ENCODE peak calls at places on chromosomes 11 and 22, in eight cellular contexts. One of them, this sample, is unnamed.

GRCh38 chr11:105673089-105673488 is 63.2 kb downstream of the GRIA4 start:
- DNase-seq in activated T-helper 9 cell treated with anti-CD3 and anti-CD28 coated beads, Interleukin-2, amount 50 U/mL, for 16 hours: no peak
- DNase-seq in GM23248: peak; percentile 66
- DNase-seq in cardiac muscle cell: peak; percentile 89
- DNase-seq in AML-193: peak; percentile 13
- DNase-seq in head of caudate nucleus: no peak
- DNase-seq in prostate gland: peak; percentile 5
- DNase-seq in HS-27A: peak; percentile 2
- DNase-seq in this sample: peak; percentile 70

GRCh38 chr11:2750601-2751522 is 51.1 kb upstream of the KCNQ1OT1 start:
- DNase-seq in activated T-helper 9 cell treated with anti-CD3 and anti-CD28 coated beads, Interleukin-2, amount 50 U/mL, for 16 hours: no peak
- DNase-seq in GM23248: no peak
- DNase-seq in cardiac muscle cell: no peak
- DNase-seq in AML-193: no peak
- DNase-seq in head of caudate nucleus: peak; percentile 29
- DNase-seq in prostate gland: peak; percentile 29
- DNase-seq in HS-27A: no peak
- DNase-seq in this sample: no peak

GRCh38 chr11:47163198-47163597 is 13.5 kb downstream of the ARFGAP2 start:
- DNase-seq in activated T-helper 9 cell treated with anti-CD3 and anti-CD28 coated beads, Interleukin-2, amount 50 U/mL, for 16 hours: no peak
- DNase-seq in GM23248: no peak
- DNase-seq in cardiac muscle cell: no peak
- DNase-seq in AML-193: no peak
- DNase-seq in head of caudate nucleus: no peak
- DNase-seq in prostate gland: no peak
- DNase-seq in HS-27A: no peak
- DNase-seq in this sample: no peak

GRCh38 chr22:41621911-41622179 is 750 bp downstream of the XRCC6 start:
- DNase-seq in activated T-helper 9 cell treated with anti-CD3 and anti-CD28 coated beads, Interleukin-2, amount 50 U/mL, for 16 hours: no peak
- DNase-seq in GM23248: no peak
- DNase-seq in cardiac muscle cell: no peak
- DNase-seq in AML-193: no peak
- DNase-seq in head of caudate nucleus: no peak
- DNase-seq in prostate gland: no peak
- DNase-seq in HS-27A: no peak
- DNase-seq in this sample: no peak

GRCh38 chr22:48968201-48968959 is 859.3 kb downstream of the BRD1 start:
- DNase-seq in activated T-helper 9 cell treated with anti-CD3 and anti-CD28 coated beads, Interleukin-2, amount 50 U/mL, for 16 hours: no peak
- DNase-seq in GM23248: no peak
- DNase-seq in cardiac muscle cell: peak; percentile 7
- DNase-seq in AML-193: no peak
- DNase-seq in head of caudate nucleus: no peak
- DNase-seq in prostate gland: peak; percentile 28
- DNase-seq in HS-27A: no peak
- DNase-seq in this sample: peak; percentile 58

GRCh38 chr11:118435893-118436624 is at the start of gene KMT2A:
- DNase-seq in activated T-helper 9 cell treated with anti-CD3 and anti-CD28 coated beads, Interleukin-2, amount 50 U/mL, for 16 hours: peak; percentile 87
- DNase-seq in GM23248: peak; percentile 97
- DNase-seq in cardiac muscle cell: peak; percentile 98
- DNase-seq in AML-193: peak; percentile 89
- DNase-seq in head of caudate nucleus: peak; percentile 88
- DNase-seq in prostate gland: peak; percentile 97
- DNase-seq in HS-27A: peak; percentile 66
- DNase-seq in this sample: peak; percentile 100

GRCh38 chr22:46737105-46737975 is 712 bp downstream of the CERK start:
- DNase-seq in activated T-helper 9 cell treated with anti-CD3 and anti-CD28 coated beads, Interleukin-2, amount 50 U/mL, for 16 hours: peak; percentile 21
- DNase-seq in GM23248: peak; percentile 62
- DNase-seq in cardiac muscle cell: peak; percentile 66
- DNase-seq in AML-193: peak; percentile 20
- DNase-seq in head of caudate nucleus: no peak
- DNase-seq in prostate gland: no peak
- DNase-seq in HS-27A: no peak
- DNase-seq in this sample: no peak

GRCh38 chr11:11476971-11477645 is 124.1 kb upstream of the CSNK2A3 start:
- DNase-seq in activated T-helper 9 cell treated with anti-CD3 and anti-CD28 coated beads, Interleukin-2, amount 50 U/mL, for 16 hours: no peak
- DNase-seq in GM23248: no peak
- DNase-seq in cardiac muscle cell: no peak
- DNase-seq in AML-193: no peak
- DNase-seq in head of caudate nucleus: no peak
- DNase-seq in prostate gland: no peak
- DNase-seq in HS-27A: no peak
- DNase-seq in this sample: no peak

GRCh38 chr11:2527621-2528291 is 82.9 kb downstream of the KCNQ1 start:
- DNase-seq in activated T-helper 9 cell treated with anti-CD3 and anti-CD28 coated beads, Interleukin-2, amount 50 U/mL, for 16 hours: no peak
- DNase-seq in GM23248: no peak
- DNase-seq in cardiac muscle cell: no peak
- DNase-seq in AML-193: no peak
- DNase-seq in head of caudate nucleus: no peak
- DNase-seq in prostate gland: no peak
- DNase-seq in HS-27A: no peak
- DNase-seq in this sample: peak; percentile 32

GRCh38 chr11:106186630-106187029 is 109.2 kb downstream of the AASDHPPT start:
- DNase-seq in activated T-helper 9 cell treated with anti-CD3 and anti-CD28 coated beads, Interleukin-2, amount 50 U/mL, for 16 hours: no peak
- DNase-seq in GM23248: peak; percentile 5
- DNase-seq in cardiac muscle cell: peak; percentile 49
- DNase-seq in AML-193: no peak
- DNase-seq in head of caudate nucleus: no peak
- DNase-seq in prostate gland: no peak
- DNase-seq in HS-27A: no peak
- DNase-seq in this sample: no peak

GRCh38 chr11:78420796-78421209 is 3.2 kb upstream of the GAB2 start:
- DNase-seq in activated T-helper 9 cell treated with anti-CD3 and anti-CD28 coated beads, Interleukin-2, amount 50 U/mL, for 16 hours: no peak
- DNase-seq in GM23248: peak; percentile 80
- DNase-seq in cardiac muscle cell: peak; percentile 47
- DNase-seq in AML-193: no peak
- DNase-seq in head of caudate nucleus: no peak
- DNase-seq in prostate gland: no peak
- DNase-seq in HS-27A: peak; percentile 29
- DNase-seq in this sample: no peak

GRCh38 chr11:65418431-65418680 is 4.2 kb upstream of the NEAT1 start:
- DNase-seq in activated T-helper 9 cell treated with anti-CD3 and anti-CD28 coated beads, Interleukin-2, amount 50 U/mL, for 16 hours: no peak
- DNase-seq in GM23248: no peak
- DNase-seq in cardiac muscle cell: peak; percentile 57
- DNase-seq in AML-193: no peak
- DNase-seq in head of caudate nucleus: no peak
- DNase-seq in prostate gland: no peak
- DNase-seq in HS-27A: no peak
- DNase-seq in this sample: no peak